ENCODE peak calls at places on chromosomes 3 and 15, in seven cellular contexts. U is CD8-positive, alpha-beta memory T cell; Q is gastrocnemius medialis; K is A673; G is fibroblast of lung; Y is right atrium auricular region; L is upper lobe of right lung. P is an unnamed sample.

GRCh38 chr3:38003817-38004414 is 13.3 kb downstream of the VILL start:
- DNase-seq in U (no peak), Q (peak; percentile 9), K (no peak), G (no peak), Y (no peak), L (peak; percentile 58), P (no peak)

GRCh38 chr3:119323401-119324107 is 29.4 kb downstream of the ARHGAP31 start:
- DNase-seq in U (no peak), Q (no peak), K (no peak), G (no peak), Y (no peak), L (no peak), P (no peak)

GRCh38 chr3:122714269-122714668 is 33.6 kb downstream of the PARP14 start:
- DNase-seq in U (no peak), Q (no peak), K (no peak), G (no peak), Y (no peak), L (no peak), P (no peak)

GRCh38 chr15:87877114-87877810 is 379.3 kb downstream of the NTRK3 start:
- DNase-seq in U (no peak), Q (no peak), K (no peak), G (peak; percentile 94), Y (no peak), L (no peak), P (no peak)

GRCh38 chr3:54600441-54601204 is 327.2 kb downstream of the LRTM1 start:
- DNase-seq in U (no peak), Q (peak; percentile 21), K (no peak), G (no peak), Y (no peak), L (no peak), P (no peak)

GRCh38 chr3:42526616-42527367 is 24.3 kb downstream of the VIPR1 start:
- DNase-seq in U (peak; percentile 25), Q (no peak), K (no peak), G (no peak), Y (no peak), L (no peak), P (no peak)

GRCh38 chr3:105158277-105158676 is 208.4 kb upstream of the ALCAM start:
- DNase-seq in U (no peak), Q (no peak), K (no peak), G (no peak), Y (no peak), L (no peak), P (no peak)

GRCh38 chr15:80317389-80318169 is 65.6 kb upstream of the CTXND1 start:
- DNase-seq in U (no peak), Q (peak; percentile 20), K (peak; percentile 6), G (peak; percentile 90), Y (peak; percentile 83), L (peak; percentile 27), P (no peak)

DNA sequence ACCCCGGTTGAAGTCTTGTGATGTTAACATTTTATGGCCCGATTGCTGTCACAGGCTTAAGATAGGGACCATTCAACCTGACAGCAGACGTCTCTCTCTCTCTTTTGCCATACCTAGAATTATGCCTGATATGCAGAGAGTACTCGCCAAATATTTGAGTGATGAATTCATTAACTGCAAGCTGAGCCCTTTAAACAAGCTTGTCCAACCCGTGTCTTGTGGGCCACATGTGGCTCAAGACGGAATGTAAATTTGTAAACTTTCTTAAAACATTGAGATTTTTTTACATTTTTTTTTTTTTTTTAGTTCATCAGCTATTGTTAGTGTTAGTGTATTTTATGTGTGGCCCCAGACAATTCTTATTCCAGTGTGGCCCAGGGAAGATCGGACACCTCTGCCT is 217.3 kb downstream of the THSD4 start:
- DNase-seq in U (no peak), Q (no peak), K (no peak), G (peak; percentile 80), Y (no peak), L (no peak), P (no peak)
- H3K4me3 ChIP-seq in U (no peak overlapping the region), Q (no peak overlapping the region), K (no peak overlapping the region), G (no peak overlapping the region), Y (no peak overlapping the region), L (no peak overlapping the region), P (no peak overlapping the region)

DNA sequence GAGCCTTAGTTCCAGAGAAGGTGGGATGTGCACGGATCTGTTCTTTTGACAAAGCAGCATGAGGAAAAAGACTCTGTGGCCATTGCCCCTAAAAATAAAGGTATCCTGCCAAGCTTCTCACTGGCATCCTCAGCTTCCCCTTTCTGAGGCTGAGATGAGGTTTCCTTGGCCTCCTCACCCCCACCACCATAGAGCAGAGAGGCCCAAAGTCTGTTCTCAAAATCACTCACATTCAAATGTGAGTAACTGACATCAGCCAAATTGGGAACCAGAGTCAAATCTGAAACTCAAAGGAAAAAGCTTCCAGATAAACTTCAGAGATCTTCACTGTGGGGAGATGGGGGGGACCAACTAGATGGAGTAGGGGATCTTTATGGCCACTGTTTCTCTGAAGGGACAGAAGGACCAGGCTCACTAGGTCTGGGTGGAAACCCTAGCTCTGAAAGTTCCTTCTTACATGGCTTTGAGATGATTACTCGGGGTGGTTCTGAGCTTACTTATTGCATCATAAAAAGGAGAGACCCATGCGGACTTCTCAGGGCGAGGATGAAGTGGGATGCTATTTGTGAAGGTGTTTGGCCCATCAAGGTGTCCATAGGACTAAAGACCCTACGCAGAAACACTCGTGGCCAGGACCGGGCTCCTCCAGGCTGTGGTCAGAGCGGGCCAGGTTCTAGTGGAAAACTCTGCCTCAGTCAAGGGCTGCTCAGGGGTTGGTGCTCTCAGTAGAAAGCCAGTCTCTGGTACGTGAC is 61.5 kb upstream of the MEF2A start:
- DNase-seq in U (no peak), Q (no peak), K (no peak), G (no peak), Y (peak; percentile 34), L (no peak), P (no peak)
- H3K27ac ChIP-seq in U (no peak overlapping the region), Q (peak overlapping the region; percentile 58), K (no peak overlapping the region), G (no peak overlapping the region), Y (no peak overlapping the region), L (peak overlapping the region; percentile 6), P (no peak overlapping the region)

DNA sequence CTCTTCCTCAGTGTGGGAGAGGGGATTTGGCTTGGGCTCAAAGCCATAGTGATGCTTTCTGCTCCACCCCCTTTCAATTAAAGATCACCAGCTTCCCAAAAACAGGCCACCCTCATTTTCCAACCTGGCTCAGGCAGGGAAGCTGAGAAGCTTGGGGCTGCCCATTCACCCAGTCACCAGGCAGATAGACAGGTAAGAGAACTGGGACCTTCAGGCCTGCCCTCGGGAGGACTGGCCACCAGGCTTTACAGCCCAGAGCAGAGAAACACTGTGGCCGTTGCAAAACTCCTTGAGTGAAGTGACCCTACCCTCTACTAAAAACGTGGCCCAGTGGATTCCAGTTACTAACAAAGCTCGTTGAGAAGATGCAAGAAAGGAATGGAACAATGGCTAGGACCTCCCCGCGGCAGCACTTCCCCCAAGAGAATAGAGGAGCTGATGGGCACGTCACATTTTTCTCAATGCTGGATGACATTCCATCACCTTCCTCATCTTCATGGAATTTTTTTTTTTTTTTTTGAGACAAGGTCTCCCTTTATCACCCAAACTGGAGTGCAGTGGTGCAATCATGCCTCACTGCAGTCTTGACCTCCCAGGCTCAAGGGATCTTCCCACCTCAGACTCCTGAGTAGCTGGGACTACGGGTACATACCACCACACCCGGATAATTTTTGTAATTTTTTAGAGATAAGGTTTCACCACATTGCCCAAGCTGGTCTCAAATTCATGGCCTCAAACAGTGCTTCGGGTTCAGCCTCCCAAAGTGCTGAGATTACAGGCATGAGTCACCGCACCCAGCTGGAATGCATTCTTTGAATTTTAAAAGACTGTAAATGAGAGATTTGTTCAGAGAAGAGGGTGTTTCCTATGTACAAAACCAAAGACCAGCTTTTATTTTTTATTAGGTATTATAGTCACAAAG is 37.9 kb downstream of the LIPC start:
- DNase-seq in U (no peak), Q (no peak), K (peak; percentile 93), G (peak; percentile 99), Y (peak; percentile 78), L (no peak), P (no peak)
- H3K4me1 ChIP-seq in U (peaks cover 25% of the 10 kb centered on the region), Q (peaks cover 4% of the 10 kb centered on the region), K (peaks cover 68% of the 10 kb centered on the region), G (peaks cover 19% of the 10 kb centered on the region), Y (no peaks in the 10 kb centered on the region), L (peaks cover 17% of the 10 kb centered on the region), P (no peaks in the 10 kb centered on the region)

GRCh38 chr3:101852983-101853382 is 3.7 kb downstream of the NFKBIZ start:
- DNase-seq in U (no peak), Q (no peak), K (no peak), G (no peak), Y (no peak), L (no peak), P (no peak)
- H3K4me3 ChIP-seq in U (no peak overlapping the region), Q (no peak overlapping the region), K (no peak overlapping the region), G (no peak overlapping the region), Y (peak overlapping the region; percentile 19), L (peak overlapping the region; percentile 92), P (no peak overlapping the region)

P was measured in iPS DF 6.9.